ENCODE peak calls at places on chromosomes 5 and 9, in five cellular contexts. C is tibial nerve, L is adipocyte, A is dermis blood vessel endothelial cell, M is cardiac fibroblast. O is an unnamed sample.

GRCh38 chr5:140965905-140966292 is 377 bp upstream of the PCDHAC2 start:
- DNase-seq in C (no peak), L (no peak), A (no peak), M (no peak), O (no peak)

GRCh38 chr5:133321833-133322420 is 270.1 kb downstream of the HSPA4 start:
- DNase-seq in C (no peak), L (no peak), A (peak), M (no peak), O (no peak)

GRCh38 chr9:96203867-96204412 is 98.0 kb downstream of the HSD17B3 start:
- DNase-seq in C (no peak), L (no peak), A (no peak), M (no peak), O (peak)

GRCh38 chr5:139177809-139178581 is 20.2 kb downstream of the SIL1 start:
- DNase-seq in C (no peak), L (peak), A (no peak), M (no peak), O (no peak)

GRCh38 chr5:124744170-124744911 is 2.1 kb downstream of the ZNF608 start:
- DNase-seq in C (no peak), L (no peak), A (peak), M (peak), O (no peak)

GRCh38 chr9:69877852-69878507 is 57.4 kb downstream of the CFAP95 start:
- DNase-seq in C (peak), L (peak), A (peak), M (peak), O (peak)

GRCh38 chr9:82539126-82539525 is 523.8 kb downstream of the RASEF start:
- DNase-seq in C (no peak), L (no peak), A (no peak), M (no peak), O (no peak)

GRCh38 chr5:139648205-139649081 is at the start of gene CXXC5:
- DNase-seq in C (peak), L (peak), A (peak), M (peak), O (peak)

GRCh38 chr5:96726802-96727201 is 64.6 kb downstream of the CAST start:
- DNase-seq in C (no peak), L (no peak), A (no peak), M (no peak), O (no peak)

GRCh38 chr9:14608521-14608920 is 84.7 kb downstream of the ZDHHC21 start:
- DNase-seq in C (no peak), L (no peak), A (peak), M (no peak), O (no peak)

GRCh38 chr9:106334081-106334480 is 528.9 kb upstream of the ZNF462 start:
- DNase-seq in C (no peak), L (no peak), A (no peak), M (no peak), O (no peak)

GRCh38 chr9:105311317-105311716 is 66.9 kb downstream of the SLC44A1 start:
- DNase-seq in C (no peak), L (no peak), A (no peak), M (no peak), O (no peak)